ENCODE peak calls at places on chromosome 16, in eight cellular contexts. L, F, R, U, G, Q, D and T are unnamed samples.

GRCh38 chr16:86732621-86733297 is 154.4 kb downstream of the FOXL1 start:
- DNase-seq in F (peak; percentile 16), L (peak; percentile 46), G (no peak), Q (no peak), D (peak; percentile 40), R (no peak), U (peak; percentile 67), T (no peak)

GRCh38 chr16:23771027-23771426 is 16.2 kb downstream of the CHP2 start:
- DNase-seq in R (no peak), Q (no peak), U (no peak), G (no peak), L (no peak), F (no peak), D (no peak), T (no peak)

GRCh38 chr16:70649300-70649699 is 2.9 kb downstream of the IL34 start:
- DNase-seq in L (no peak), G (no peak), Q (no peak), D (no peak), R (no peak), F (no peak), U (no peak), T (no peak)

GRCh38 chr16:73019456-73020362 is 28.2 kb downstream of the ZFHX3 start:
- DNase-seq in U (no peak), Q (no peak), F (no peak), D (peak; percentile 88), R (no peak), L (no peak), G (no peak), T (no peak)

GRCh38 chr16:24036614-24037013 is 200.8 kb downstream of the PRKCB start:
- DNase-seq in D (peak; percentile 61), R (no peak), L (peak; percentile 36), Q (no peak), G (no peak), F (no peak), U (peak; percentile 50), T (peak; percentile 59)

GRCh38 chr16:3625911-3626732 is 14.7 kb upstream of the SLX4 start:
- DNase-seq in D (peak; percentile 59), L (no peak), R (no peak), U (no peak), G (no peak), F (no peak), Q (no peak), T (no peak)

GRCh38 chr16:89289428-89290395 is 72.2 kb downstream of the ZNF778 start:
- DNase-seq in D (peak; percentile 73), G (peak; percentile 68), Q (peak; percentile 86), U (peak; percentile 86), F (peak; percentile 87), R (peak; percentile 33), L (peak; percentile 56), T (peak; percentile 42)

GRCh38 chr16:72203401-72203800 is 31.4 kb upstream of the PMFBP1 start:
- DNase-seq in L (no peak), F (no peak), D (peak; percentile 32), G (no peak), U (no peak), R (peak; percentile 23), Q (peak; percentile 51), T (no peak)

GRCh38 chr16:49514391-49514980 is 140.9 kb downstream of the C16orf78 start:
- DNase-seq in L (no peak), U (no peak), D (no peak), R (no peak), Q (peak; percentile 48), F (no peak), G (no peak), T (no peak)

GRCh38 chr16:72240949-72241348 is 69.0 kb upstream of the PMFBP1 start:
- DNase-seq in Q (no peak), G (no peak), L (no peak), D (no peak), F (no peak), R (no peak), U (no peak), T (no peak)

GRCh38 chr16:48383877-48384304 is 1.3 kb downstream of the SIAH1 start:
- DNase-seq in F (no peak), L (no peak), U (peak; percentile 81), R (no peak), Q (no peak), G (no peak), D (no peak), T (no peak)

GRCh38 chr16:68972720-68973119 is 129.4 kb downstream of the TANGO6 start:
- DNase-seq in L (no peak), F (no peak), D (peak; percentile 79), U (peak; percentile 97), Q (no peak), G (no peak), R (no peak), T (peak; percentile 7)

GRCh38 chr16:30715777-30716445 is 16.9 kb downstream of the SRCAP start:
- DNase-seq in Q (no peak), L (no peak), D (peak; percentile 57), F (no peak), U (no peak), G (peak; percentile 75), R (no peak), T (no peak)

GRCh38 chr16:49644143-49644460 is 211.8 kb downstream of the ZNF423 start:
- DNase-seq in F (no peak), Q (no peak), R (no peak), U (peak; percentile 46), G (no peak), L (no peak), D (peak; percentile 42), T (no peak)

GRCh38 chr16:9380221-9380620 is 288.8 kb downstream of the HAPSTR1 start:
- DNase-seq in F (no peak), R (no peak), L (no peak), U (no peak), D (no peak), G (no peak), Q (no peak), T (no peak)

GRCh38 chr16:9383281-9383680 is 291.8 kb downstream of the HAPSTR1 start:
- DNase-seq in L (no peak), F (no peak), G (no peak), U (no peak), D (no peak), Q (no peak), R (no peak), T (no peak)

GRCh38 chr16:9378876-9379275 is 287.4 kb downstream of the HAPSTR1 start:
- DNase-seq in G (no peak), F (no peak), R (no peak), U (peak; percentile 69), D (peak; percentile 0), Q (no peak), L (no peak), T (no peak)

GRCh38 chr16:9381908-9382307 is 290.5 kb downstream of the HAPSTR1 start:
- DNase-seq in L (no peak), G (no peak), Q (no peak), U (no peak), F (no peak), D (no peak), R (no peak), T (no peak)

GRCh38 chr16:9381399-9381798 is 290.0 kb downstream of the HAPSTR1 start:
- DNase-seq in Q (no peak), R (no peak), D (no peak), U (no peak), F (no peak), G (no peak), L (no peak), T (no peak)
- H3K4me3 ChIP-seq in Q (no peak overlapping the region), R (no peak overlapping the region), D (no peak overlapping the region), U (no peak overlapping the region), F (no peak overlapping the region), G (no peak overlapping the region), L (no peak overlapping the region), T (no peak overlapping the region)

GRCh38 chr16:81612351-81613170 is 166.5 kb upstream of the PLCG2 start:
- DNase-seq in F (no peak), G (no peak), D (peak; percentile 84), Q (peak; percentile 87), U (peak; percentile 86), R (no peak), L (no peak), T (no peak)

GRCh38 chr16:81611721-81612120 is 167.1 kb downstream of the CMIP start:
- DNase-seq in D (no peak), R (no peak), L (no peak), U (no peak), F (no peak), G (no peak), Q (no peak), T (no peak)

GRCh38 chr16:81609323-81609892 is 164.8 kb downstream of the CMIP start:
- DNase-seq in G (no peak), U (no peak), R (no peak), L (no peak), Q (no peak), D (no peak), F (no peak), T (no peak)

GRCh38 chr16:81610144-81610842 is 165.7 kb downstream of the CMIP start:
- DNase-seq in D (peak; percentile 84), L (no peak), R (no peak), U (no peak), G (no peak), F (peak; percentile 87), Q (peak; percentile 95), T (no peak)

DNA sequence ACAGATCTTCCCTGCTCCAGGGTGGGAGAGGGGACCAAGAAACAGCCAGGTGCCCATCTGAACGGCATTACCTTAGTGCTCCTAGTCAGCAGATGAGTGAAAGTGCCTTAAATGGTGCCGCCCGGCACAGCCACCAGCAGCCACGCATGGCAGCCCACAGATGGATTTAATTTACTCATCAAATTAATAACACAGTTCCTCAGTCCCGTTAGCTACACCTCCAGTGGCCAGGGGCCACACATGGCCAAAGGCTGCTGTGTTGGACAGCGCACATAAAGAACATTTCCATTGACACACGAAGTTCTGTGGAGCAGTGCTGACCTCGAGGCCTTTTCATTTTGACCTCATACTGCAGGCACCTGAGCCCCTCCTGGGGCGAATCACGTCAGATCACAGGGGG is 166.3 kb downstream of the CMIP start:
- DNase-seq in L (no peak), G (no peak), Q (no peak), D (no peak), R (no peak), F (no peak), U (no peak), T (no peak)
- H3K4me1 ChIP-seq in L (peaks cover 23% of the 10 kb centered on the region), G (peaks cover 7% of the 10 kb centered on the region), Q (peaks cover 23% of the 10 kb centered on the region), D (no peaks in the 10 kb centered on the region), R (no peaks in the 10 kb centered on the region), F (peaks cover 11% of the 10 kb centered on the region), U (peaks cover 7% of the 10 kb centered on the region), T (no peaks in the 10 kb centered on the region)

GRCh38 chr16:85157372-85157771 is 45.1 kb upstream of the CIBAR2 start:
- DNase-seq in U (no peak), G (no peak), F (no peak), Q (no peak), R (no peak), L (no peak), D (no peak), T (no peak)
- H3K4me3 ChIP-seq in U (no peak overlapping the region), G (peak overlapping the region; percentile 42), F (no peak overlapping the region), Q (no peak overlapping the region), R (no peak overlapping the region), L (no peak overlapping the region), D (no peak overlapping the region), T (no peak overlapping the region)

DNA sequence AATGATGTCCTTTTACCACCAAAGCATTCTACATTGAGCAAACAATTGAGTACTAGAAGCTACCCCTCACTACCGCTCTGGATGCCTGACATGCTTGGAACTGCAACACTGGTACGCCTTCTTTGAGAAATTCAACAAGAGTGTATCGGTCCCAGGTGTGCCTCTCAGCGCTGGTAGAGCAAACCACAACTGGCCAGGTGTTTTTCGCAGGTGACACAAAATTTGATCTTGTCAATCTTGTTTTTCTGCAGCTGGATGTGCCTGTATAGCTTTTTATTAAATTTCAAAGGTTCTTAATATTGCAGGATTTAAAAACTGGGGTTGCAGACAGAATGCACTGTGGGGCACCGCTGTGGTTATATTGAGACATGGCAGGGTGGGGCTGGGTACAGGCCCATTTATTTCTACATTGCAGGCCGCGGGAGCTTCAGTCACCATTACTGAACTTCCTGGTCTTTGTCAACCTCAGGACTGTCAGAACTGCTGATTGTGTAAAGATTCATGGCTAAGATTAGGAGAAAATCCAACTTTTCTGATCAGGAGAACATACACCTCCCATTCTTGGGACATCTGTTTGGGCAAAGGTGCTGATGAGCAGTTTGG is 4.4 kb upstream of the SNX20 start:
- DNase-seq in Q (no peak), U (no peak), G (no peak), D (no peak), F (no peak), L (no peak), R (no peak), T (no peak)
- H3K4me1 ChIP-seq in Q (peaks cover 2% of the 10 kb centered on the region), U (no peaks in the 10 kb centered on the region), G (peaks cover 42% of the 10 kb centered on the region), D (no peaks in the 10 kb centered on the region), F (no peaks in the 10 kb centered on the region), L (no peaks in the 10 kb centered on the region), R (no peaks in the 10 kb centered on the region), T (no peaks in the 10 kb centered on the region)